ENCODE peak calls at places on chromosomes 3 and 15, in eight cellular contexts. W, S, L, F, P, I, U and D are unnamed samples.

GRCh38 chr3:53226841-53227407 is 28.9 kb downstream of the TKT start:
- DNase-seq in W (no peak), S (no peak), L (no peak), F (no peak), P (no peak), I (no peak), U (no peak), D (no peak)

GRCh38 chr15:84731774-84732173 is 15.8 kb upstream of the SEC11A start:
- DNase-seq in W (peak; percentile 22), S (peak; percentile 96), L (no peak), F (no peak), P (no peak), I (no peak), U (no peak), D (no peak)

GRCh38 chr3:149472393-149472792 is 2.1 kb upstream of the TM4SF4 start:
- DNase-seq in W (peak; percentile 33), S (peak; percentile 38), L (no peak), F (no peak), P (no peak), I (no peak), U (no peak), D (no peak)

GRCh38 chr3:39541917-39542329 is 74.4 kb downstream of the MOBP start:
- DNase-seq in W (peak; percentile 29), S (peak; percentile 15), L (peak; percentile 24), F (no peak), P (peak; percentile 13), I (no peak), U (no peak), D (no peak)

GRCh38 chr3:13539671-13540070 is 9.3 kb upstream of the FBLN2 start:
- DNase-seq in W (no peak), S (no peak), L (no peak), F (no peak), P (no peak), I (no peak), U (no peak), D (no peak)

GRCh38 chr15:41891946-41892345 is 1.9 kb downstream of the SPTBN5 start:
- DNase-seq in W (no peak), S (no peak), L (no peak), F (no peak), P (no peak), I (no peak), U (no peak), D (no peak)

GRCh38 chr3:133377396-133377795 is 22.5 kb upstream of the BFSP2 start:
- DNase-seq in W (peak; percentile 43), S (peak; percentile 42), L (peak; percentile 50), F (no peak), P (peak; percentile 27), I (peak; percentile 42), U (no peak), D (peak; percentile 38)

GRCh38 chr15:42721016-42721415 is 15.9 kb downstream of the CDAN1 start:
- DNase-seq in W (no peak), S (no peak), L (no peak), F (no peak), P (no peak), I (peak; percentile 95), U (no peak), D (no peak)

GRCh38 chr3:49353022-49353421 is 5.1 kb downstream of the GPX1 start:
- DNase-seq in W (peak; percentile 29), S (no peak), L (no peak), F (no peak), P (no peak), I (no peak), U (no peak), D (no peak)

GRCh38 chr3:195048059-195048905 is 222.7 kb downstream of the XXYLT1 start:
- DNase-seq in W (no peak), S (no peak), L (no peak), F (no peak), P (no peak), I (no peak), U (no peak), D (no peak)

GRCh38 chr15:32657198-32657886 is 15.8 kb downstream of the SCG5 start:
- DNase-seq in W (no peak), S (no peak), L (no peak), F (peak; percentile 84), P (no peak), I (peak; percentile 69), U (no peak), D (no peak)

GRCh38 chr3:97815149-97815917 is 6.5 kb upstream of the CRYBG3 start:
- DNase-seq in W (no peak), S (peak; percentile 23), L (no peak), F (no peak), P (no peak), I (peak; percentile 72), U (no peak), D (no peak)

GRCh38 chr3:192848371-192849233 is 69.1 kb downstream of the MB21D2 start:
- DNase-seq in W (peak; percentile 74), S (no peak), L (no peak), F (no peak), P (no peak), I (no peak), U (no peak), D (no peak)

GRCh38 chr3:194574639-194575483 is 58.4 kb downstream of the TMEM44 start:
- DNase-seq in W (peak; percentile 65), S (peak; percentile 85), L (no peak), F (no peak), P (no peak), I (peak; percentile 57), U (no peak), D (no peak)

GRCh38 chr15:43828061-43828657 is 1.4 kb downstream of the WDR76 start:
- DNase-seq in W (peak; percentile 31), S (no peak), L (no peak), F (no peak), P (no peak), I (no peak), U (no peak), D (no peak)

DNA sequence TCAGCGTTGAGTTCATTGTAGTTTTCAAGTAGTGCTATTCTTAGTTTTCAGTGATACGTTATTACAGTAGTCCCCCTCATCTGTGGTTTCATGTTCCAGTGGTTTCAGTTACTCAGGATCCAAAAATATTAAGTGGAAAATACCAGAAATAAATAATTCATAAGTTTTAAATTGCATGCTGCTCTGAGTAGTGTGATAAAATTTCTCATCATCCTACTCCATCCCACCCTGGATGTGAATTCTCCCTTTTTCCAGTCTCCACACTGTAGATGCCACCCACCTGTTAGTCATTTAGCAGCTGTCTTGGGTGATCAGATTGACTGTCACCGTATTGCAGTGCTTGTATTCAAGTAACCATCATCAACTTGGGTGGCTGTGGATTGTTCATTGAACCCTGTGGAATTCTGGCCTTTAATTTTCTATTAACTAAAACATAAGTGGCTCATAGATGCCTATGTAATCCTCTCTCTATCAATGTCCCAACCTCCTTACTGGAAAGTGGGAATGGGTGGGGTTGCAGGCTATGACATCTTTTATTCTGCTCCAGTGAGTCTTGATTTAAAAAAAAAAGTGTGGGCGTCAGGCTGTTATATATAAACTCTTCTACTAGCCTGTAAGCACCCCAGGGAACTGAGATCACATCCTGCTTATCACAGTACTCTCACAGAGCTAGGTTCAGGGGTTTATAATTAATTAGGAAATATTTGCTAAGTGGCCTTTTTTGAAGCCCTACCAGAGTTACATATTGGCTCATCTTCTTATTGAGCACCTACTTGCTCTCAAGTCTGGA is 97.5 kb downstream of the CFAP20DC start:
- DNase-seq in W (no peak), S (peak; percentile 48), L (no peak), F (no peak), P (no peak), I (no peak), U (no peak), D (no peak)
- H3K4me1 ChIP-seq in W (no peaks in the 10 kb centered on the region), S (no peaks in the 10 kb centered on the region), L (peaks cover 3% of the 10 kb centered on the region), F (no peaks in the 10 kb centered on the region), P (no peaks in the 10 kb centered on the region), I (no peaks in the 10 kb centered on the region), U (no peaks in the 10 kb centered on the region), D (no peaks in the 10 kb centered on the region)

DNA sequence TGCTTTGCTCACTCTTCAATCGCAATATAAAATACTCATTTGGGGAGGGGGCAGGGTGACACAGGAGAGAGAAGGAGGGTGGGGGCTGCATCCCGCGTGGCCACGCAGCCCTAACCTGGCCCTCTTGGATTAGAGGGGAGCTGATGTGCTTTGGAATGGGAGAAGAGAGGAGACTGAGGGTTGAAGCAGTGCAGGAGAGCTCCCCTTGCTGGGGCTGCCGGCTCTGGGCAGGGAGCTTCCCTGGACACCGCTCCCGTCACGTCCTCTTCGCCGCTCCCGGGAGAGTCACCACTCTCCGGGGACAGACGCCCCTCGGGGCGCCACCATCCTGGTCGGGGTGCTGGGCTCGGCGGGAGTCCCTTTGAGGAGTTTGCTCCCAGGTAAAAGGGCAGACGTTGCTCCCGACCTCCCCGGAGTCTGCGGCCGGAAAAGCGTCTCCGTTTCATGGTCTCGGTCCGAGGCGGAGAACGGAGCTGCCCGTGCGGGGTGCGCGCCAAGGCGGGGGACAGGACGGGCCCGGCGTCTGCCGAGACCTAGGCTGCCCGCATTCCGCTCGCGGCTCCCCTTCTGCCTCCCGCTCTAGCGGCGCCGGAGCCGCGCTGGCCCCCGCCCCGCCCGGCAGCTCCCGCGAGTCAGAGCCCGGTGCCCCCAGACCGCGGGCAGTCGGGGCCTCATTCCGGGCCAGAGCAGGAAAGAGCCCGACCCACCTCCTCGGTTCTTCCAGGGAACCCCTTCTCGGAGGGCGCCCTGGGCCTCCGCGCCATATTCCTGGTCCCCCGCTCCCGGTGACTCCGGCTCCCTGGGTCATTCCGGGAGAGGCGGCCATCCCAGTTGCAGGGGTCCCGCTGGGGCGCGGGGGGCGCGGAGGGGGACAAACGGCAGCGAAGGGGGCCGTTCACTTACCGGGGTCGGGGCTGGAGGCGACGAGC is 603 bp downstream of the SLC7A14 start:
- DNase-seq in W (peak; percentile 8), S (no peak), L (no peak), F (no peak), P (no peak), I (no peak), U (no peak), D (no peak)
- H3K4me3 ChIP-seq in W (peak overlapping the region; percentile 44), S (peak overlapping the region; percentile 61), L (no peak overlapping the region), F (peak overlapping the region; percentile 20), P (no peak overlapping the region), I (peak overlapping the region; percentile 19), U (no peak overlapping the region), D (no peak overlapping the region)

GRCh38 chr3:16375891-16376290 is 110.9 kb downstream of the OXNAD1 start:
- DNase-seq in W (no peak), S (no peak), L (no peak), F (no peak), P (no peak), I (no peak), U (no peak), D (no peak)
- H3K4me1 ChIP-seq in W (peaks cover 11% of the 10 kb centered on the region), S (peaks cover 11% of the 10 kb centered on the region), L (no peaks in the 10 kb centered on the region), F (no peaks in the 10 kb centered on the region), P (no peaks in the 10 kb centered on the region), I (no peaks in the 10 kb centered on the region), U (peaks cover 42% of the 10 kb centered on the region), D (peaks cover 20% of the 10 kb centered on the region)

GRCh38 chr3:21170964-21171363 is 580.0 kb downstream of the ZNF385D start:
- DNase-seq in W (no peak), S (peak; percentile 6), L (peak; percentile 40), F (no peak), P (peak; percentile 8), I (peak; percentile 21), U (no peak), D (peak; percentile 30)

GRCh38 chr3:21169858-21170257 is 581.2 kb downstream of the ZNF385D start:
- DNase-seq in W (no peak), S (no peak), L (no peak), F (no peak), P (no peak), I (no peak), U (no peak), D (no peak)

DNA sequence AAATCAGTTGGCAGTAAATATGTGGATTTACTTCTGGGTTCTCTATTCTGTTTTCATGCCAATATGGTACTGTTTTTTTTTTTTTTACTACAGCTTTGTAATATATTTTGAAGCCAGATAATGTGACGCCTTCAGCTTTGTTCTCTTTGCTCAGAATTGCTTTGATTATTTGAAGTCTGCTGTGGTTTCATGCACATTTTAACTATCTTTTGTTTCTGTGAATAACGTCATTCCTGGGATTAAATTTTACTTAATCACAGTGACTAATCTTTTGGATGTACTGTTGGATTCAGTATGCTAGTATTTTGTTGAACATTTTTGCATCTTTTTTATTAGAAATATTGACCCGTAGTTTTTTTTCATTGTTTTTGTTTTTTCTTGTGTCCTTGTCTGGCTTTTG is 576.5 kb downstream of the ZNF385D start:
- DNase-seq in W (no peak), S (peak; percentile 89), L (no peak), F (no peak), P (no peak), I (peak; percentile 6), U (no peak), D (no peak)
- H3K4me3 ChIP-seq in W (no peak overlapping the region), S (no peak overlapping the region), L (no peak overlapping the region), F (no peak overlapping the region), P (no peak overlapping the region), I (no peak overlapping the region), U (no peak overlapping the region), D (no peak overlapping the region)